ENCODE peak calls at places on chromosomes 13 and 19, in seven cellular contexts. One of them, this sample, is unnamed.

GRCh38 chr19:46288896-46289588 is 7.8 kb upstream of the HIF3A start:
- DNase-seq in NCI-H2107: no peak
- DNase-seq in fibroblast of mammary gland: peak
- DNase-seq in substantia nigra: no peak
- DNase-seq in SK-MEL-5: peak
- DNase-seq in Daoy: peak
- DNase-seq in T-cell: no peak
- DNase-seq in this sample: peak

GRCh38 chr19:36420961-36421748 is 2.7 kb upstream of the ZFP82 start:
- DNase-seq in fibroblast of mammary gland: peak
- DNase-seq in substantia nigra: peak
- DNase-seq in Daoy: no peak
- DNase-seq in NCI-H2107: no peak
- DNase-seq in SK-MEL-5: no peak
- DNase-seq in T-cell: no peak
- DNase-seq in this sample: no peak

GRCh38 chr19:50870417-50871089 is 2.7 kb upstream of the KLK2 start:
- DNase-seq in T-cell: no peak
- DNase-seq in fibroblast of mammary gland: peak
- DNase-seq in NCI-H2107: no peak
- DNase-seq in substantia nigra: no peak
- DNase-seq in SK-MEL-5: peak
- DNase-seq in Daoy: peak
- DNase-seq in this sample: no peak

GRCh38 chr19:15280915-15281683 is 48.9 kb upstream of the EPHX3 start:
- DNase-seq in T-cell: no peak
- DNase-seq in SK-MEL-5: peak
- DNase-seq in Daoy: peak
- DNase-seq in NCI-H2107: peak
- DNase-seq in substantia nigra: peak
- DNase-seq in fibroblast of mammary gland: peak
- DNase-seq in this sample: peak

GRCh38 chr13:32622827-32623226 is 36.6 kb downstream of the PDS5B start:
- DNase-seq in Daoy: no peak
- DNase-seq in SK-MEL-5: no peak
- DNase-seq in substantia nigra: no peak
- DNase-seq in NCI-H2107: no peak
- DNase-seq in T-cell: no peak
- DNase-seq in fibroblast of mammary gland: no peak
- DNase-seq in this sample: no peak

GRCh38 chr19:45153339-45154063 is 7.3 kb downstream of the NKPD1 start:
- DNase-seq in T-cell: peak
- DNase-seq in substantia nigra: peak
- DNase-seq in Daoy: peak
- DNase-seq in NCI-H2107: no peak
- DNase-seq in SK-MEL-5: no peak
- DNase-seq in fibroblast of mammary gland: peak
- DNase-seq in this sample: no peak

GRCh38 chr13:114107686-114108081 is 24.7 kb downstream of the RASA3 start:
- DNase-seq in fibroblast of mammary gland: peak
- DNase-seq in T-cell: no peak
- DNase-seq in SK-MEL-5: no peak
- DNase-seq in substantia nigra: peak
- DNase-seq in Daoy: peak
- DNase-seq in NCI-H2107: no peak
- DNase-seq in this sample: no peak

GRCh38 chr19:29260477-29261317 is 47.7 kb upstream of the UQCRFS1 start:
- DNase-seq in substantia nigra: no peak
- DNase-seq in SK-MEL-5: peak
- DNase-seq in fibroblast of mammary gland: peak
- DNase-seq in NCI-H2107: no peak
- DNase-seq in Daoy: peak
- DNase-seq in T-cell: no peak
- DNase-seq in this sample: peak

GRCh38 chr13:34361528-34361927 is 543.6 kb downstream of the RFC3 start:
- DNase-seq in Daoy: no peak
- DNase-seq in fibroblast of mammary gland: peak
- DNase-seq in substantia nigra: no peak
- DNase-seq in SK-MEL-5: peak
- DNase-seq in T-cell: no peak
- DNase-seq in NCI-H2107: no peak
- DNase-seq in this sample: no peak

GRCh38 chr19:6821639-6822310 is 49.3 kb downstream of the VAV1 start:
- DNase-seq in NCI-H2107: no peak
- DNase-seq in SK-MEL-5: no peak
- DNase-seq in T-cell: no peak
- DNase-seq in fibroblast of mammary gland: no peak
- DNase-seq in Daoy: no peak
- DNase-seq in substantia nigra: no peak
- DNase-seq in this sample: no peak

GRCh38 chr13:65762015-65762414 is 1468.1 kb downstream of the PCDH9 start:
- DNase-seq in substantia nigra: no peak
- DNase-seq in NCI-H2107: no peak
- DNase-seq in T-cell: no peak
- DNase-seq in fibroblast of mammary gland: no peak
- DNase-seq in SK-MEL-5: no peak
- DNase-seq in Daoy: no peak
- DNase-seq in this sample: no peak

GRCh38 chr13:80340643-80341097 is 256 bp downstream of the SPRY2 start:
- DNase-seq in substantia nigra: no peak
- DNase-seq in fibroblast of mammary gland: peak
- DNase-seq in T-cell: no peak
- DNase-seq in NCI-H2107: no peak
- DNase-seq in Daoy: no peak
- DNase-seq in SK-MEL-5: no peak
- DNase-seq in this sample: peak

GRCh38 chr13:26221399-26221720 is 754 bp downstream of the RNF6 start:
- DNase-seq in Daoy: no peak
- DNase-seq in substantia nigra: no peak
- DNase-seq in fibroblast of mammary gland: no peak
- DNase-seq in NCI-H2107: no peak
- DNase-seq in SK-MEL-5: no peak
- DNase-seq in T-cell: no peak
- DNase-seq in this sample: no peak

GRCh38 chr19:5691205-5691929 is 1.3 kb downstream of the RPL36 start:
- DNase-seq in NCI-H2107: no peak
- DNase-seq in SK-MEL-5: peak
- DNase-seq in fibroblast of mammary gland: peak
- DNase-seq in substantia nigra: no peak
- DNase-seq in T-cell: peak
- DNase-seq in Daoy: peak
- DNase-seq in this sample: peak

GRCh38 chr13:97274782-97275252 is 52.7 kb downstream of the MBNL2 start:
- DNase-seq in fibroblast of mammary gland: peak
- DNase-seq in substantia nigra: no peak
- DNase-seq in SK-MEL-5: no peak
- DNase-seq in T-cell: no peak
- DNase-seq in Daoy: no peak
- DNase-seq in NCI-H2107: no peak
- DNase-seq in this sample: peak

GRCh38 chr13:27359203-27359821 is 65.1 kb upstream of the GTF3A start:
- DNase-seq in NCI-H2107: peak
- DNase-seq in substantia nigra: peak
- DNase-seq in T-cell: peak
- DNase-seq in Daoy: peak
- DNase-seq in SK-MEL-5: peak
- DNase-seq in fibroblast of mammary gland: peak
- DNase-seq in this sample: peak

GRCh38 chr19:40982594-40983101 is 8.4 kb upstream of the CYP2B6 start:
- DNase-seq in SK-MEL-5: no peak
- DNase-seq in NCI-H2107: no peak
- DNase-seq in Daoy: peak
- DNase-seq in substantia nigra: no peak
- DNase-seq in T-cell: no peak
- DNase-seq in fibroblast of mammary gland: peak
- DNase-seq in this sample: no peak

GRCh38 chr19:1000095-1000494 is at the start of gene GRIN3B:
- DNase-seq in Daoy: peak
- DNase-seq in NCI-H2107: no peak
- DNase-seq in T-cell: peak
- DNase-seq in substantia nigra: no peak
- DNase-seq in SK-MEL-5: peak
- DNase-seq in fibroblast of mammary gland: peak
- DNase-seq in this sample: peak

GRCh38 chr13:107650081-107650701 is 565.1 kb downstream of the LIG4 start:
- DNase-seq in Daoy: peak
- DNase-seq in SK-MEL-5: peak
- DNase-seq in NCI-H2107: peak
- DNase-seq in T-cell: no peak
- DNase-seq in fibroblast of mammary gland: peak
- DNase-seq in substantia nigra: peak
- DNase-seq in this sample: peak

GRCh38 chr19:17282488-17283256 is 971 bp downstream of the ANKLE1 start:
- DNase-seq in SK-MEL-5: peak
- DNase-seq in fibroblast of mammary gland: peak
- DNase-seq in substantia nigra: peak
- DNase-seq in NCI-H2107: peak
- DNase-seq in Daoy: peak
- DNase-seq in T-cell: peak
- DNase-seq in this sample: peak